ENCODE peak calls at places on chromosomes 16 and 17, in four cellular contexts. L is ovary, Q is testis, X is body of pancreas. K is an unnamed sample.

GRCh38 chr17:3935825-3936355 is 19.6 kb upstream of the P2RX1 start:
- DNase-seq in Q (no peak), L (no peak), X (no peak), K (no peak)

GRCh38 chr17:75645889-75646625 is 12.8 kb downstream of the SMIM5 start:
- DNase-seq in X (peak), L (no peak), Q (no peak), K (peak)

GRCh38 chr16:66604376-66605176 is at the start of gene CMTM3:
- DNase-seq in L (peak), Q (peak), X (peak), K (peak)

GRCh38 chr17:17300624-17301568 is 2.3 kb upstream of the NT5M start:
- DNase-seq in L (peak), X (peak), Q (peak), K (peak)

GRCh38 chr17:7351665-7352558 is at the start of gene KCTD11:
- DNase-seq in Q (peak), X (peak), L (peak), K (peak)

GRCh38 chr17:80146121-80147034 is 550 bp downstream of the EIF4A3 start:
- DNase-seq in Q (peak), L (peak), X (peak), K (no peak)

GRCh38 chr16:21952040-21952792 is 945 bp upstream of the UQCRC2 start:
- DNase-seq in Q (peak), L (peak), X (peak), K (peak)

GRCh38 chr17:79919164-79919585 is 79.9 kb upstream of the CBX4 start:
- DNase-seq in X (peak), L (peak), Q (peak), K (peak)

GRCh38 chr16:72474511-72475123 is 302.7 kb upstream of the PMFBP1 start:
- DNase-seq in Q (no peak), X (no peak), L (no peak), K (no peak)

GRCh38 chr17:61757168-61757567 is 106.2 kb downstream of the BRIP1 start:
- DNase-seq in X (no peak), L (no peak), Q (no peak), K (no peak)

GRCh38 chr17:2025220-2025621 is at the start of gene RTN4RL1:
- DNase-seq in Q (peak), X (peak), L (peak), K (peak)

GRCh38 chr17:63537991-63538692 is 12.1 kb upstream of the DCAF7 start:
- DNase-seq in X (no peak), L (no peak), Q (no peak), K (no peak)

GRCh38 chr16:24036038-24036543 is 200.3 kb downstream of the PRKCB start:
- DNase-seq in L (no peak), Q (no peak), X (no peak), K (no peak)
- H3K4me3 ChIP-seq in L (no peak), Q (no peak), X (no peak), K (no peak)

GRCh38 chr17:72580321-72581127 is 459.7 kb downstream of the SOX9 start:
- DNase-seq in X (peak), Q (no peak), L (no peak), K (no peak)
- TF ChIP-seq POLR2A in X (peak), Q (no peak), L (no peak), K (no peak)

GRCh38 chr16:47056704-47057630 is 83.5 kb upstream of the DNAJA2 start:
- DNase-seq in L (no peak), Q (no peak), X (no peak), K (no peak)

GRCh38 chr16:47052666-47053640 is 79.5 kb upstream of the DNAJA2 start:
- DNase-seq in X (no peak), Q (no peak), L (no peak), K (no peak)

GRCh38 chr16:47055136-47055885 is 81.8 kb upstream of the DNAJA2 start:
- DNase-seq in L (no peak), Q (no peak), X (no peak), K (no peak)

GRCh38 chr16:47053895-47054294 is 80.4 kb upstream of the DNAJA2 start:
- DNase-seq in X (no peak), L (no peak), Q (no peak), K (no peak)

GRCh38 chr16:47054306-47054705 is 80.8 kb upstream of the DNAJA2 start:
- DNase-seq in X (no peak), L (no peak), Q (no peak), K (no peak)
- H3K27ac ChIP-seq in X (no peak), L (no peak), Q (no peak), K (no peak)

GRCh38 chr17:50057521-50057991 is 1.6 kb downstream of the ITGA3 start:
- DNase-seq in X (peak), L (peak), Q (no peak), K (no peak)
- H3K4me3 ChIP-seq in X (no peak), L (peak), Q (no peak), K (peak)

DNA sequence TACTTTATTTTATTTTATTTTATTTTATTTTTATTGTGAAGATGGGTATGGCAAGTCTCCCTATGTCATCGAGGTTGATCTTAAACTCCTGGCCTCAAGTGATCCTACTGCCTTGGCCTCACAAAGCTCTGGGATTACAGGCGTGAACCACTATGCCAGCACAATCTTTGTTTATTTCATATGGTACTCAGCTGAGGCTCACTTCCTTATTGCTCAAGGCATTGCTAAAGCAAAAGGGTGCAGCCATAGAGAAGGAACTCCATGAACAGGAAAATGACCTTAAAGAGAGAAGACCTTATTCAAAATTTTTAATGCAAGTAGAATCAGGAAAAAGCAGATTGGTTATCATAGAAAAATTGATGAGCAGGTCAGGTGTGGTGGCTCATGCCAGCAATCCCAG is 110.6 kb upstream of the RBBP6 start:
- DNase-seq in L (no peak), Q (no peak), X (no peak), K (no peak)
- TF ChIP-seq POLR2A in L (no peak), Q (no peak), X (no peak), K (no peak)

GRCh38 chr16:15635926-15636325 is 7.0 kb downstream of the MARF1 start:
- DNase-seq in L (no peak), Q (no peak), X (no peak), K (no peak)

GRCh38 chr16:15640966-15641365 is 2.0 kb downstream of the MARF1 start:
- DNase-seq in L (no peak), X (no peak), Q (no peak), K (no peak)

GRCh38 chr16:15631730-15632409 is 11.1 kb downstream of the MARF1 start:
- DNase-seq in L (no peak), Q (no peak), X (no peak), K (no peak)

GRCh38 chr16:15639061-15639568 is 3.8 kb downstream of the MARF1 start:
- DNase-seq in X (no peak), L (no peak), Q (no peak), K (no peak)

GRCh38 chr16:15636392-15636873 is 6.5 kb downstream of the MARF1 start:
- DNase-seq in Q (no peak), X (no peak), L (no peak), K (no peak)
- H3K27ac ChIP-seq in Q (no peak), X (no peak), L (no peak), K (peak)

DNA sequence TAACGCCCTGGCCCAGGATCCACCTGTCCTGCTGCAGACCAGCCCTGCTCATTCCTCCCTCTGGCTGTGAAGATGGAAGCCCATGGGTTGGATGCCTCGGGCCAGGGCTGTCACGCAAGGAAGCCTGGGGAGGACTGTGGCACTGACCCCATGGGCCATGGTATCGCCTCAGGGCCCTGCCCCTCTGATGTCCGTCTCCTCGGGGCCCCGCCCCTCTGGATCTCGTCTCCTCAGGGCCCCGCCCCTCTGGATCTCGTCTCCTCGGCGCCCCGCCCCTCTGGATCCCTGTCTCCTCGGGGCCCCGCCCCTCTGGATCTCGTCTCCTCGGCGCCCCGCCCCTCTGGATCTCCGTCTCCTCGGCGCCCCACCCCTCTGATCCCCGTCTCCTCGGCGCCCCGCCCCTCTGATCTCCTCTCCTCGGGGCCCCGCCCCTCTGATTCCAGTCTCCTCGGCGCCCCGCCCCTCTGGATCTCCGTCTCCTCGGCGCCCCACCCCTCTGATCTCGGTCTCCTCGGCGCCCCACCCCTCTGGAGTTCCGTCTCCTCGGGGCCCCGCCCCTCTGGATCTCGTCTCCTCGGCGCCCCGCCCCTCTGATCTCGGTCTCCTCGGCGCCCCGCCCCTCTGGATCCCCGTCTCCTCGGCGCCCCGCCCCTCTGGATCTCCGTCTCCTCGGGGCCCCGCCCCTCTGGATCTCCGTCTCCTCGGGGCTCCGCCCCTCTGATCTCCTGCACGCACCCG is 24.0 kb downstream of the METRNL start:
- DNase-seq in Q (peak), X (peak), L (peak), K (peak)
- H3K4me3 ChIP-seq in Q (peak), X (no peak), L (no peak), K (no peak)

K was measured in uterus.